ENCODE peak calls at places on chromosomes 12 and 14, in four cellular contexts. U, N, D and F are unnamed samples.

GRCh38 chr12:48980953-48981756 is 3.0 kb downstream of the WNT1 start:
- DNase-seq in U (no peak), N (no peak), D (peak; percentile 29), F (no peak)

GRCh38 chr12:90627180-90627896 is 327.6 kb downstream of the CCER1 start:
- DNase-seq in D (peak; percentile 48), N (no peak), U (no peak), F (peak; percentile 51)

GRCh38 chr14:89237923-89238529 is 179.0 kb downstream of the FOXN3 start:
- DNase-seq in N (no peak), D (peak; percentile 19), U (peak; percentile 29), F (peak; percentile 18)

GRCh38 chr12:76976777-76977465 is 88.4 kb downstream of the E2F7 start:
- DNase-seq in N (no peak), D (no peak), U (no peak), F (no peak)

GRCh38 chr12:2860170-2860569 is 3.3 kb upstream of the TEX52 start:
- DNase-seq in D (no peak), U (no peak), N (no peak), F (no peak)

GRCh38 chr12:94955193-94955592 is 48.3 kb downstream of the NDUFA12 start:
- DNase-seq in D (no peak), N (no peak), U (no peak), F (no peak)

GRCh38 chr14:73630009-73630780 is 14.6 kb upstream of the DNAL1 start:
- DNase-seq in N (no peak), D (no peak), U (no peak), F (no peak)

GRCh38 chr14:61640834-61641170 is 54.5 kb upstream of the HIF1A start:
- DNase-seq in D (no peak), U (no peak), N (no peak), F (no peak)

GRCh38 chr14:92553456-92553855 is 39.9 kb downstream of the RIN3 start:
- DNase-seq in N (no peak), U (peak; percentile 49), D (peak; percentile 67), F (no peak)

GRCh38 chr12:132711169-132711843 is 664 bp downstream of the PGAM5 start:
- DNase-seq in D (peak; percentile 23), N (no peak), U (peak; percentile 68), F (peak; percentile 21)

GRCh38 chr14:33475623-33476022 is 475.3 kb downstream of the EGLN3 start:
- DNase-seq in U (no peak), D (no peak), N (no peak), F (peak; percentile 48)

GRCh38 chr12:101620762-101621133 is 26.0 kb downstream of the MYBPC1 start:
- DNase-seq in U (no peak), D (no peak), N (no peak), F (no peak)

GRCh38 chr12:21416611-21417121 is 20.8 kb upstream of the PYROXD1 start:
- DNase-seq in D (peak; percentile 42), U (peak; percentile 25), N (no peak), F (no peak)

GRCh38 chr12:15650399-15651128 is 138.6 kb downstream of the EPS8 start:
- DNase-seq in N (no peak), U (no peak), D (no peak), F (no peak)

GRCh38 chr14:105013150-105013787 is 7.6 kb downstream of the CDCA4 start:
- DNase-seq in N (no peak), U (peak; percentile 41), D (peak; percentile 10), F (peak; percentile 75)

GRCh38 chr12:21301-22189 is 45.0 kb upstream of the IQSEC3 start:
- DNase-seq in D (no peak), U (peak; percentile 7), N (no peak), F (no peak)

GRCh38 chr12:56037161-56037560 is 4.6 kb upstream of the RPS26 start:
- DNase-seq in U (no peak), N (no peak), D (no peak), F (no peak)